ENCODE peak calls at places on chromosomes 2 and 18, in eight cellular contexts. One of them, this sample, is unnamed.

GRCh38 chr18:11960743-11961380 is 20.4 kb upstream of the IMPA2 start:
- DNase-seq in progenitor cell of endocrine pancreas: no peak
- DNase-seq in right lobe of liver: no peak
- DNase-seq in Daoy: no peak
- DNase-seq in activated CD8-positive, alpha-beta memory T cell treated with anti-CD3 and anti-CD28 coated beads, Interleukin-2, amount 50 U/mL, for 4 hours: no peak
- DNase-seq in skeletal muscle cell: no peak
- DNase-seq in hepatic stellate cell: no peak
- DNase-seq in stimulated activated CD8-positive, alpha-beta memory T cell treated with anti-CD3 and anti-CD28 coated beads, Interleukin-2, amount 100 ng/mL, for 48 hours: no peak
- DNase-seq in this sample: no peak

GRCh38 chr2:152825834-152826233 is 107.4 kb downstream of the ARL6IP6 start:
- DNase-seq in progenitor cell of endocrine pancreas: no peak
- DNase-seq in right lobe of liver: no peak
- DNase-seq in Daoy: no peak
- DNase-seq in activated CD8-positive, alpha-beta memory T cell treated with anti-CD3 and anti-CD28 coated beads, Interleukin-2, amount 50 U/mL, for 4 hours: no peak
- DNase-seq in skeletal muscle cell: no peak
- DNase-seq in hepatic stellate cell: no peak
- DNase-seq in stimulated activated CD8-positive, alpha-beta memory T cell treated with anti-CD3 and anti-CD28 coated beads, Interleukin-2, amount 100 ng/mL, for 48 hours: no peak
- DNase-seq in this sample: no peak

GRCh38 chr2:192952254-192952653 is 757.5 kb upstream of the TMEFF2 start:
- DNase-seq in progenitor cell of endocrine pancreas: no peak
- DNase-seq in right lobe of liver: no peak
- DNase-seq in Daoy: no peak
- DNase-seq in activated CD8-positive, alpha-beta memory T cell treated with anti-CD3 and anti-CD28 coated beads, Interleukin-2, amount 50 U/mL, for 4 hours: no peak
- DNase-seq in skeletal muscle cell: no peak
- DNase-seq in hepatic stellate cell: no peak
- DNase-seq in stimulated activated CD8-positive, alpha-beta memory T cell treated with anti-CD3 and anti-CD28 coated beads, Interleukin-2, amount 100 ng/mL, for 48 hours: no peak
- DNase-seq in this sample: no peak

GRCh38 chr2:120805590-120805989 is 69.9 kb downstream of the GLI2 start:
- DNase-seq in progenitor cell of endocrine pancreas: no peak
- DNase-seq in right lobe of liver: no peak
- DNase-seq in Daoy: no peak
- DNase-seq in activated CD8-positive, alpha-beta memory T cell treated with anti-CD3 and anti-CD28 coated beads, Interleukin-2, amount 50 U/mL, for 4 hours: no peak
- DNase-seq in skeletal muscle cell: no peak
- DNase-seq in hepatic stellate cell: peak; percentile 65
- DNase-seq in stimulated activated CD8-positive, alpha-beta memory T cell treated with anti-CD3 and anti-CD28 coated beads, Interleukin-2, amount 100 ng/mL, for 48 hours: no peak
- DNase-seq in this sample: no peak

GRCh38 chr2:10495311-10495987 is 47.3 kb upstream of the ODC1 start:
- DNase-seq in progenitor cell of endocrine pancreas: no peak
- DNase-seq in right lobe of liver: peak; percentile 46
- DNase-seq in Daoy: no peak
- DNase-seq in activated CD8-positive, alpha-beta memory T cell treated with anti-CD3 and anti-CD28 coated beads, Interleukin-2, amount 50 U/mL, for 4 hours: no peak
- DNase-seq in skeletal muscle cell: no peak
- DNase-seq in hepatic stellate cell: no peak
- DNase-seq in stimulated activated CD8-positive, alpha-beta memory T cell treated with anti-CD3 and anti-CD28 coated beads, Interleukin-2, amount 100 ng/mL, for 48 hours: no peak
- DNase-seq in this sample: no peak

GRCh38 chr18:38052879-38053590 is 487.4 kb upstream of the CELF4 start:
- DNase-seq in progenitor cell of endocrine pancreas: no peak
- DNase-seq in right lobe of liver: no peak
- DNase-seq in Daoy: no peak
- DNase-seq in activated CD8-positive, alpha-beta memory T cell treated with anti-CD3 and anti-CD28 coated beads, Interleukin-2, amount 50 U/mL, for 4 hours: no peak
- DNase-seq in skeletal muscle cell: no peak
- DNase-seq in hepatic stellate cell: no peak
- DNase-seq in stimulated activated CD8-positive, alpha-beta memory T cell treated with anti-CD3 and anti-CD28 coated beads, Interleukin-2, amount 100 ng/mL, for 48 hours: no peak
- DNase-seq in this sample: no peak

GRCh38 chr18:36775396-36775795 is 53.4 kb downstream of the TPGS2 start:
- DNase-seq in progenitor cell of endocrine pancreas: no peak
- DNase-seq in right lobe of liver: no peak
- DNase-seq in Daoy: no peak
- DNase-seq in activated CD8-positive, alpha-beta memory T cell treated with anti-CD3 and anti-CD28 coated beads, Interleukin-2, amount 50 U/mL, for 4 hours: no peak
- DNase-seq in skeletal muscle cell: no peak
- DNase-seq in hepatic stellate cell: no peak
- DNase-seq in stimulated activated CD8-positive, alpha-beta memory T cell treated with anti-CD3 and anti-CD28 coated beads, Interleukin-2, amount 100 ng/mL, for 48 hours: no peak
- DNase-seq in this sample: no peak

GRCh38 chr2:161662373-161662772 is 38.2 kb downstream of the SLC4A10 start:
- DNase-seq in progenitor cell of endocrine pancreas: no peak
- DNase-seq in right lobe of liver: no peak
- DNase-seq in Daoy: no peak
- DNase-seq in activated CD8-positive, alpha-beta memory T cell treated with anti-CD3 and anti-CD28 coated beads, Interleukin-2, amount 50 U/mL, for 4 hours: no peak
- DNase-seq in skeletal muscle cell: no peak
- DNase-seq in hepatic stellate cell: no peak
- DNase-seq in stimulated activated CD8-positive, alpha-beta memory T cell treated with anti-CD3 and anti-CD28 coated beads, Interleukin-2, amount 100 ng/mL, for 48 hours: no peak
- DNase-seq in this sample: no peak

GRCh38 chr18:75173125-75173432 is 35.9 kb downstream of the PTGR3 start:
- DNase-seq in progenitor cell of endocrine pancreas: no peak
- DNase-seq in right lobe of liver: no peak
- DNase-seq in Daoy: peak; percentile 28
- DNase-seq in activated CD8-positive, alpha-beta memory T cell treated with anti-CD3 and anti-CD28 coated beads, Interleukin-2, amount 50 U/mL, for 4 hours: no peak
- DNase-seq in skeletal muscle cell: no peak
- DNase-seq in hepatic stellate cell: no peak
- DNase-seq in stimulated activated CD8-positive, alpha-beta memory T cell treated with anti-CD3 and anti-CD28 coated beads, Interleukin-2, amount 100 ng/mL, for 48 hours: no peak
- DNase-seq in this sample: no peak